ENCODE peak calls at places on chromosomes 2 and 18, in six cellular contexts. L is transverse colon, H is HCT116, D is SK-N-SH, F is K562, A is GM23338. M is an unnamed sample. For H3K4me1, the result is how much of the 10 kb centered on the place peaks cover.

GRCh38 chr2:13884271-13884976 is 748.1 kb upstream of the LRATD1 start:
- DNase-seq in A (peak), F (no peak), L (no peak), H (no peak), D (no peak), M (no peak)

GRCh38 chr2:64017811-64018714 is 1.2 kb downstream of the VPS54 start:
- DNase-seq in H (no peak), L (peak), F (peak), D (peak), A (no peak), M (no peak)

GRCh38 chr2:207601774-207602173 is 23.4 kb downstream of the METTL21A start:
- DNase-seq in A (no peak), L (no peak), D (no peak), F (no peak), H (no peak), M (no peak)

GRCh38 chr18:76977108-76977621 is 154.8 kb downstream of the ZNF236 start:
- DNase-seq in F (no peak), H (no peak), D (no peak), L (peak), A (no peak), M (no peak)

GRCh38 chr18:62175521-62175920 is 11.3 kb downstream of the PIGN start:
- DNase-seq in F (no peak), H (no peak), D (no peak), L (no peak), A (no peak), M (no peak)

GRCh38 chr2:42567806-42568429 is 514 bp upstream of the MTA3 start:
- DNase-seq in F (no peak), H (no peak), D (no peak), A (peak), L (peak), M (peak)

GRCh38 chr2:62362561-62362960 is 143.4 kb downstream of the TMEM17 start:
- DNase-seq in A (peak), H (no peak), F (no peak), L (no peak), D (no peak), M (no peak)

GRCh38 chr2:191864623-191865521 is 18.0 kb upstream of the CAVIN2 start:
- DNase-seq in D (no peak), A (no peak), H (no peak), L (no peak), F (no peak), M (no peak)

GRCh38 chr2:237361194-237361986 is 52.6 kb downstream of the COL6A3 start:
- DNase-seq in F (no peak), H (no peak), L (no peak), A (no peak), D (no peak), M (no peak)

GRCh38 chr18:79601234-79601633 is 78.4 kb upstream of the CTDP1 start:
- DNase-seq in L (no peak), F (peak), D (no peak), A (no peak), H (no peak), M (no peak)

GRCh38 chr2:156466739-156467405 is 30.7 kb downstream of the GPD2 start:
- DNase-seq in L (peak), F (no peak), D (no peak), H (no peak), A (no peak), M (no peak)

GRCh38 chr2:75054296-75054695 is 95.9 kb downstream of the POLE4 start:
- DNase-seq in D (no peak), F (no peak), L (no peak), A (no peak), H (no peak), M (no peak)

GRCh38 chr2:5932556-5933469 is 240.6 kb downstream of the SOX11 start:
- DNase-seq in A (no peak), L (no peak), D (peak), F (no peak), H (no peak), M (no peak)

GRCh38 chr2:91839904-91840868 is 3031.0 kb upstream of the TEKT4 start:
- DNase-seq in H (no peak), A (no peak), D (no peak), L (no peak), F (no peak), M (no peak)

GRCh38 chr18:79396431-79397287 is 929 bp downstream of the NFATC1 start:
- DNase-seq in D (no peak), A (no peak), L (peak), F (peak), H (no peak), M (no peak)

GRCh38 chr2:29700560-29700959 is 220.8 kb downstream of the ALK start:
- DNase-seq in A (no peak), L (no peak), F (no peak), D (no peak), H (no peak), M (no peak)

GRCh38 chr2:203891474-203891873 is 23.9 kb downstream of the CTLA4 start:
- DNase-seq in L (no peak), H (no peak), F (no peak), D (no peak), A (no peak), M (no peak)

GRCh38 chr18:79961527-79962291 is 2.7 kb upstream of the HSBP1L1 start:
- DNase-seq in L (no peak), A (no peak), H (no peak), D (no peak), F (peak), M (no peak)

GRCh38 chr18:21071071-21071470 is 40.5 kb downstream of the ROCK1 start:
- DNase-seq in L (no peak), D (no peak), A (no peak), H (no peak), F (no peak), M (no peak)

GRCh38 chr2:46098606-46099005 is 198.6 kb upstream of the EPAS1 start:
- DNase-seq in F (no peak), D (no peak), L (no peak), H (no peak), A (no peak), M (no peak)

GRCh38 chr2:120034027-120034426 is 21.1 kb downstream of the EPB41L5 start:
- DNase-seq in F (no peak), A (no peak), D (no peak), H (no peak), L (no peak), M (no peak)

GRCh38 chr2:84741182-84741822 is 139.6 kb downstream of the TRABD2A start:
- DNase-seq in L (peak), D (peak), F (peak), A (peak), H (peak), M (no peak)

GRCh38 chr2:196415384-196415783 is 224.1 kb upstream of the CCDC150 start:
- DNase-seq in H (no peak), D (no peak), L (no peak), A (no peak), F (no peak), M (no peak)

GRCh38 chr2:69715964-69716363 is 26.0 kb upstream of the ANXA4 start:
- DNase-seq in L (no peak), A (no peak), D (no peak), H (no peak), F (no peak), M (no peak)

DNA sequence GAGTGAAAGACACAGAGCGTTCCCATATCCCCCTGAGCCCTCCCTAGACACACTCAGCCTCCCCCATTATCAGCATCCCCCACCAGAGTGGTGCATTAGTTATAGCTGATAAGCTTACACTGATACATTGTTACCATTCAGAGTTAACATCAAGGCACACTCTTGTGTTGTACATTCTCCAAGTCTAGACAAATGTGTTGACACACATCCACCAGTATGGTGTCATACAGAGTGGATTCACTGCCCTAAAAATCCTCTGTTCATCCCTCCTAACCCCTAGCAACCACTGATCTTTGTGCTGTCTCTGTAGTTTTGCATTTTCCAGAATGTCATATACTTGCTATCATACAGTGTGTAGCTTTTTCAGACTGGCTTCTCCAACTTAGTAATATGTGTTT is 78.0 kb upstream of the RPL31 start:
- DNase-seq in D (no peak), H (no peak), L (no peak), A (no peak), F (no peak), M (no peak)
- H3K4me3 ChIP-seq in D (peak), H (no peak), L (no peak), A (no peak), F (no peak), M (peak)

GRCh38 chr2:178865121-178865520 is 57.9 kb upstream of the TTN start:
- DNase-seq in F (no peak), D (no peak), A (no peak), L (no peak), H (no peak), M (no peak)
- H3K4me1 ChIP-seq in F (under half), D (under half), A (under half), L (under half), H (under half), M (under half)

DNA sequence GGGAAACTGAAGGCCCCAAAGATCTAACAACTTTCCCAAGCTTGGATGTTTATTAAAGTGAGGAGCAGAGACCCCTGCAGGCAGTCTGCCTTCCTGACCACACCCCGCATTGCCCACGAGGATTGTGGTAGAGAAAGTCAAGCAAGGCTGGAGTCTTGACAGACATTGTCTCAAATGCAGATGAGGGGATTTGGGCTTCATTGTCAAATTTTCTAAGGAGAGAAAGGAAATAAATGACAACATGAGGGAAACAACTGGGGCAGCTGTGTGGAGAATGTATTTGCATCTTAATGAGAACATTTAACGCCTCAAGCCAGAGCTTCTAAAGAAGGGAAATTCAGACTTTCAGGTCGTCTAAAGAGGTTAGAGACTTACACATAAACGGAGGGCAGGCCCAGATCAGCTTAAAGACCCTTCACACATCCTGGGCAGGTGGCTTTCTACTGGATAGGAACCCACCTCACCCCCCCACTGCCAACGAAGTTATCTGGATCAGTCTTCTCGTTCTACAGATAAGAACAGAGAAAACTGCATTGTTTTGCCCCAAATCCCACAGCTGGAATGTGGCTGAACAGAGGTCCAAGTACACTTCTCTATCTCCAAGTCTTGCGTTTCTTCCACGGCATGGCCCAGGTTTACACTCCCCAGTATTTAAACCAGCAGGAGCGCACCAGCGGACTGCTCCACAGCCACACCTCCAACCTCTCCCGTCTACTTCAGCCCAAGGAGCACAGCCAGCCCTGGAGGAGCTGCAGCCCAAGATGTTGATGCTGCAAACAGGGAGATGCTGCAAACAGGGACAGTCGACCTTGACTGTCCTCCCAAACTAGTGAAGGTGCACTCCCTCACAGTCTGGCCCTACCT is 16.2 kb upstream of the SCG2 start:
- DNase-seq in A (peak), D (no peak), H (no peak), F (no peak), L (no peak), M (no peak)
- TF ChIP-seq POLR2AphosphoS5 in A (peak), D (no peak), H (no peak), F (no peak), L (no peak), M (no peak)

GRCh38 chr2:9679218-9679617 is 48.4 kb upstream of the YWHAQ start:
- DNase-seq in D (no peak), H (no peak), L (no peak), A (no peak), F (no peak), M (no peak)

GRCh38 chr2:9678554-9678953 is 47.8 kb upstream of the YWHAQ start:
- DNase-seq in H (no peak), F (no peak), L (no peak), A (no peak), D (no peak), M (no peak)

GRCh38 chr2:9673914-9674481 is 43.2 kb upstream of the YWHAQ start:
- DNase-seq in H (no peak), L (no peak), A (no peak), D (peak), F (peak), M (no peak)

GRCh38 chr2:9675369-9676351 is 44.9 kb upstream of the YWHAQ start:
- DNase-seq in H (no peak), F (no peak), A (peak), D (no peak), L (no peak), M (no peak)

GRCh38 chr2:9674931-9675330 is 44.1 kb upstream of the YWHAQ start:
- DNase-seq in A (no peak), F (no peak), L (no peak), H (no peak), D (no peak), M (no peak)
- H3K4me3 ChIP-seq in A (no peak), F (no peak), L (no peak), H (no peak), D (peak), M (no peak)

GRCh38 chr2:15807418-15808220 is 132.7 kb upstream of the MYCN start:
- DNase-seq in H (no peak), F (no peak), L (no peak), A (no peak), D (no peak), M (no peak)

GRCh38 chr2:15808221-15808574 is 132.2 kb upstream of the MYCN start:
- DNase-seq in H (no peak), A (peak), L (no peak), F (peak), D (no peak), M (no peak)

GRCh38 chr2:15805772-15806171 is 134.6 kb upstream of the MYCN start:
- DNase-seq in D (no peak), L (no peak), H (no peak), A (no peak), F (no peak), M (no peak)

GRCh38 chr2:15805206-15805605 is 135.1 kb upstream of the MYCN start:
- DNase-seq in F (no peak), A (no peak), H (no peak), D (no peak), L (no peak), M (no peak)

GRCh38 chr2:15806801-15807417 is 133.4 kb upstream of the MYCN start:
- DNase-seq in A (no peak), F (no peak), L (no peak), H (no peak), D (no peak), M (no peak)
- H3K4me1 ChIP-seq in A (under half), F (under half), L (under half), H (under half), D (under half), M (under half)

GRCh38 chr2:61177727-61178549 is 15.9 kb downstream of the C2orf74 start:
- DNase-seq in L (peak), A (peak), D (no peak), H (no peak), F (peak), M (no peak)
- TF ChIP-seq POLR2AphosphoS5 in L (no peak), A (no peak), D (no peak), H (no peak), F (no peak), M (no peak)

GRCh38 chr2:174635747-174636399 is 38.3 kb upstream of the WIPF1 start:
- DNase-seq in A (no peak), D (no peak), H (no peak), L (no peak), F (no peak), M (no peak)
- H3K4me3 ChIP-seq in A (no peak), D (no peak), H (no peak), L (no peak), F (no peak), M (no peak)

M was measured in breast epithelium.